ENCODE peak calls at places on chromosomes 7 and 10, in eight cellular contexts. One of them, this sample, is unnamed.

GRCh38 chr10:71912431-71912830 is 51.8 kb upstream of the CHST3 start:
- DNase-seq in left lung: no peak
- DNase-seq in transverse colon: no peak
- DNase-seq in stomach: no peak
- DNase-seq in ovary: no peak
- DNase-seq in pancreas: no peak
- DNase-seq in PC-3: peak; percentile 13
- DNase-seq in left ventricle myocardium inferior: no peak
- DNase-seq in this sample: no peak

GRCh38 chr10:48582970-48583369 is 21.9 kb downstream of the ARHGAP22 start:
- DNase-seq in left lung: no peak
- DNase-seq in transverse colon: no peak
- DNase-seq in stomach: no peak
- DNase-seq in ovary: no peak
- DNase-seq in pancreas: no peak
- DNase-seq in PC-3: no peak
- DNase-seq in left ventricle myocardium inferior: no peak
- DNase-seq in this sample: no peak

GRCh38 chr7:19982841-19983835 is 209.7 kb upstream of the TMEM196 start:
- DNase-seq in left lung: no peak
- DNase-seq in transverse colon: peak; percentile 46
- DNase-seq in stomach: no peak
- DNase-seq in ovary: peak; percentile 42
- DNase-seq in pancreas: no peak
- DNase-seq in PC-3: peak; percentile 69
- DNase-seq in left ventricle myocardium inferior: no peak
- DNase-seq in this sample: peak; percentile 52

GRCh38 chr10:30818010-30818660 is 188.6 kb upstream of the LYZL2 start:
- DNase-seq in left lung: peak; percentile 60
- DNase-seq in transverse colon: no peak
- DNase-seq in stomach: peak; percentile 39
- DNase-seq in ovary: peak; percentile 58
- DNase-seq in pancreas: no peak
- DNase-seq in PC-3: peak; percentile 12
- DNase-seq in left ventricle myocardium inferior: peak; percentile 71
- DNase-seq in this sample: no peak

GRCh38 chr7:88806280-88807037 is 10.9 kb upstream of the TEX47 start:
- DNase-seq in left lung: no peak
- DNase-seq in transverse colon: no peak
- DNase-seq in stomach: no peak
- DNase-seq in ovary: no peak
- DNase-seq in pancreas: no peak
- DNase-seq in PC-3: no peak
- DNase-seq in left ventricle myocardium inferior: no peak
- DNase-seq in this sample: no peak

GRCh38 chr10:72086466-72087391 is 1.6 kb downstream of the SPOCK2 start:
- DNase-seq in left lung: peak; percentile 55
- DNase-seq in transverse colon: peak; percentile 65
- DNase-seq in stomach: no peak
- DNase-seq in ovary: no peak
- DNase-seq in pancreas: no peak
- DNase-seq in PC-3: no peak
- DNase-seq in left ventricle myocardium inferior: peak; percentile 50
- DNase-seq in this sample: no peak

GRCh38 chr7:82840061-82840460 is 322.6 kb downstream of the PCLO start:
- DNase-seq in left lung: no peak
- DNase-seq in transverse colon: no peak
- DNase-seq in stomach: no peak
- DNase-seq in ovary: no peak
- DNase-seq in pancreas: no peak
- DNase-seq in PC-3: no peak
- DNase-seq in left ventricle myocardium inferior: no peak
- DNase-seq in this sample: no peak

GRCh38 chr10:100109670-100110069 is 28.0 kb upstream of the CPN1 start:
- DNase-seq in left lung: no peak
- DNase-seq in transverse colon: no peak
- DNase-seq in stomach: no peak
- DNase-seq in ovary: no peak
- DNase-seq in pancreas: no peak
- DNase-seq in PC-3: no peak
- DNase-seq in left ventricle myocardium inferior: no peak
- DNase-seq in this sample: peak; percentile 26

GRCh38 chr10:11134411-11134810 is 116.7 kb downstream of the CELF2 start:
- DNase-seq in left lung: no peak
- DNase-seq in transverse colon: no peak
- DNase-seq in stomach: no peak
- DNase-seq in ovary: no peak
- DNase-seq in pancreas: no peak
- DNase-seq in PC-3: no peak
- DNase-seq in left ventricle myocardium inferior: no peak
- DNase-seq in this sample: no peak

GRCh38 chr10:86758231-86759072 is 2.0 kb downstream of the BMPR1A start:
- DNase-seq in left lung: no peak
- DNase-seq in transverse colon: no peak
- DNase-seq in stomach: no peak
- DNase-seq in ovary: no peak
- DNase-seq in pancreas: no peak
- DNase-seq in PC-3: peak; percentile 7
- DNase-seq in left ventricle myocardium inferior: no peak
- DNase-seq in this sample: no peak

DNA sequence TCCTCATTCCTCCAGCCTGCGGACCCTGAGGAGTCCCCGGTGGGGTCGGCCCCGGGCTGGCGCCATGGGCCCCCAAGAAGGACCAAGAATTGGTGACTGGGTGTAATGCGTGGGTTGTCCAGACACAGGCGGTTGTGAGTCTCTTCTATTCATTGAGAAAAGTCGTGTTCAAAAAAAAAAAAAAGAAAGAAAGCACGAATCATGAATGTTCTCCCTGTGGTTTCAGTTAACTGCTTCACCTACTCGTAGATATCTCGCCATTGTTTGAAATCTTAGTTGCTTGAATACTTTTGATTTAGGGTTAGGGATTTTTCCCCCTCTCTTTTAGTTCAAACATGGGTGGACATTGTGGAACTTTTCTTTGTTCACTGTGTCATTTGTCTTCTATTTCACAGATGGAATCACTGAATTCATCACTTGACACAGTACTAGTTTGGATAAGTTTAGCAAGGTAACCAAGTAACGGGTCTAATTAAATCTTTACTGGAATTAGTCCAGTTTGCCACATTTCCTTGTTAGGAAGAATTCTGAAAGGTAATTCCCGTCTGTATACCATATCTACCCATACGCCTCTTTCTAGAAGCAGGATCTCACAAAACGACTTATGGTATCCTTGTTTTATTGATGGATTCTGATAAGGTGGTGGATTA is 775 bp downstream of the STARD3NL start:
- DNase-seq in left lung: no peak
- DNase-seq in transverse colon: no peak
- DNase-seq in stomach: no peak
- DNase-seq in ovary: no peak
- DNase-seq in pancreas: no peak
- DNase-seq in PC-3: no peak
- DNase-seq in left ventricle myocardium inferior: no peak
- DNase-seq in this sample: peak; percentile 49
- TF ChIP-seq CTCF in left lung: no peak
- TF ChIP-seq CTCF in transverse colon: no peak
- TF ChIP-seq CTCF in stomach: no peak
- TF ChIP-seq CTCF in ovary: no peak
- TF ChIP-seq CTCF in pancreas: no peak
- TF ChIP-seq CTCF in PC-3: no peak
- TF ChIP-seq CTCF in left ventricle myocardium inferior: no peak
- TF ChIP-seq CTCF in this sample: peak; percentile 4

DNA sequence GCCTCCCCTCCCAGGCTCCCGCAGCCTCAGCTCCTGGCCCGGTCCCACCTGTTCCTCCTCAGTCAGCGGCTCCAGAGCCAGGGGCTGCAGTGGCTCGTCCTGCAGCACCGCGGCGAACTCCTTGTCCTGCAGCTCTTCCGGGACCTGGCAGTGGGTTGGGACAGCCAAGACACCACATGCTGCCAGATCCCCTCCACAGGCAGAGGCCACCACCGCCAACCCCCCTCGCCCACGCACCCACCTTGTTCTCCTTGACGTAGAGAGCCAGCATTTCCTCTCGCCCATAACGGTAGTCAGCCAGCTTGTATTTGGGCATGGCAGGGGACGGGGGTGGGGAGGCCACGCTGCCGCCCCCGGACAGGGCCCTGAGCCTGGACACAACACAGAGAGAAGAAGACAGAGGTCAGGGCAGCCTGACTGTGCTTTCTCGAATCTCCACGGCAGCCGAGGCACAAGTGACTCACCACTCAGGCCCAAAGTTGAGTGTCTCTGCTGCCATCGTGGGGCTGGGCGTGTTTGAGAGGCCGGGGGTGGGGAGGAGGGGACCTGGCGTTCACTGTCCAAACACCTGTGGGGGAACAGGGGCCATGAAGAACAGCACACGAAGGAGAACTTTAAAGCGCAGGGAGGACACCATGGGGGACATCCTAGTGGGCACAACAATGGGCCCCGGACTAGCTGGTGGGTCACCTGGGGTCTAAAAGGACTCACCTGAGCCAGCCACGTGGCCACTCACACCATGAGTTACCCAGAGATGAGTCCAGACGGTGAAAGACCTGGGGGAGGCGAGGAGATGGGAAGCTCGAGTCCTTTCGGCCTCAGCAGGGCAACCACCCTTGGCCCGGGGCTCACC is 6.1 kb downstream of the GIGYF1 start:
- DNase-seq in left lung: no peak
- DNase-seq in transverse colon: no peak
- DNase-seq in stomach: no peak
- DNase-seq in ovary: no peak
- DNase-seq in pancreas: no peak
- DNase-seq in PC-3: no peak
- DNase-seq in left ventricle myocardium inferior: no peak
- DNase-seq in this sample: no peak
- H3K4me1 ChIP-seq in left lung: peaks cover 19% of the 10 kb centered on the region
- H3K4me1 ChIP-seq in transverse colon: peaks cover 23% of the 10 kb centered on the region
- H3K4me1 ChIP-seq in stomach: peaks cover 32% of the 10 kb centered on the region
- H3K4me1 ChIP-seq in ovary: peaks cover 15% of the 10 kb centered on the region
- H3K4me1 ChIP-seq in pancreas: peaks cover 10% of the 10 kb centered on the region
- H3K4me1 ChIP-seq in PC-3: peaks cover 12% of the 10 kb centered on the region
- H3K4me1 ChIP-seq in left ventricle myocardium inferior: peaks cover 54% of the 10 kb centered on the region
- H3K4me1 ChIP-seq in this sample: peaks cover 12% of the 10 kb centered on the region

GRCh38 chr7:129746857-129747529 is 135.5 kb downstream of the NRF1 start:
- DNase-seq in left lung: no peak
- DNase-seq in transverse colon: no peak
- DNase-seq in stomach: no peak
- DNase-seq in ovary: no peak
- DNase-seq in pancreas: no peak
- DNase-seq in PC-3: no peak
- DNase-seq in left ventricle myocardium inferior: no peak
- DNase-seq in this sample: no peak

GRCh38 chr7:129752760-129753159 is 141.2 kb downstream of the NRF1 start:
- DNase-seq in left lung: no peak
- DNase-seq in transverse colon: no peak
- DNase-seq in stomach: no peak
- DNase-seq in ovary: no peak
- DNase-seq in pancreas: no peak
- DNase-seq in PC-3: no peak
- DNase-seq in left ventricle myocardium inferior: no peak
- DNase-seq in this sample: no peak

GRCh38 chr7:129751916-129752315 is 140.4 kb downstream of the NRF1 start:
- DNase-seq in left lung: no peak
- DNase-seq in transverse colon: no peak
- DNase-seq in stomach: no peak
- DNase-seq in ovary: no peak
- DNase-seq in pancreas: no peak
- DNase-seq in PC-3: no peak
- DNase-seq in left ventricle myocardium inferior: no peak
- DNase-seq in this sample: peak; percentile 18

GRCh38 chr7:129750091-129750870 is 138.8 kb downstream of the NRF1 start:
- DNase-seq in left lung: no peak
- DNase-seq in transverse colon: no peak
- DNase-seq in stomach: no peak
- DNase-seq in ovary: no peak
- DNase-seq in pancreas: no peak
- DNase-seq in PC-3: no peak
- DNase-seq in left ventricle myocardium inferior: no peak
- DNase-seq in this sample: no peak

GRCh38 chr7:129748710-129749109 is 137.2 kb downstream of the NRF1 start:
- DNase-seq in left lung: no peak
- DNase-seq in transverse colon: no peak
- DNase-seq in stomach: no peak
- DNase-seq in ovary: no peak
- DNase-seq in pancreas: no peak
- DNase-seq in PC-3: no peak
- DNase-seq in left ventricle myocardium inferior: no peak
- DNase-seq in this sample: no peak
- H3K27me3 ChIP-seq in left lung: no peaks in the 10 kb centered on the region
- H3K27me3 ChIP-seq in transverse colon: no peaks in the 10 kb centered on the region
- H3K27me3 ChIP-seq in stomach: no peaks in the 10 kb centered on the region
- H3K27me3 ChIP-seq in ovary: no peaks in the 10 kb centered on the region
- H3K27me3 ChIP-seq in pancreas: no peaks in the 10 kb centered on the region
- H3K27me3 ChIP-seq in PC-3: no peaks in the 10 kb centered on the region
- H3K27me3 ChIP-seq in left ventricle myocardium inferior: no peaks in the 10 kb centered on the region
- H3K27me3 ChIP-seq in this sample: no peaks in the 10 kb centered on the region

GRCh38 chr7:43212921-43213320 is 100.5 kb downstream of the HECW1 start:
- DNase-seq in left lung: no peak
- DNase-seq in transverse colon: no peak
- DNase-seq in stomach: no peak
- DNase-seq in ovary: no peak
- DNase-seq in pancreas: no peak
- DNase-seq in PC-3: no peak
- DNase-seq in left ventricle myocardium inferior: no peak
- DNase-seq in this sample: no peak

GRCh38 chr7:43211693-43212092 is 99.2 kb downstream of the HECW1 start:
- DNase-seq in left lung: no peak
- DNase-seq in transverse colon: no peak
- DNase-seq in stomach: no peak
- DNase-seq in ovary: no peak
- DNase-seq in pancreas: no peak
- DNase-seq in PC-3: no peak
- DNase-seq in left ventricle myocardium inferior: no peak
- DNase-seq in this sample: no peak

GRCh38 chr7:43215061-43215460 is 102.6 kb downstream of the HECW1 start:
- DNase-seq in left lung: no peak
- DNase-seq in transverse colon: no peak
- DNase-seq in stomach: no peak
- DNase-seq in ovary: no peak
- DNase-seq in pancreas: no peak
- DNase-seq in PC-3: no peak
- DNase-seq in left ventricle myocardium inferior: no peak
- DNase-seq in this sample: no peak

GRCh38 chr7:43208189-43208588 is 95.7 kb downstream of the HECW1 start:
- DNase-seq in left lung: no peak
- DNase-seq in transverse colon: no peak
- DNase-seq in stomach: no peak
- DNase-seq in ovary: no peak
- DNase-seq in pancreas: no peak
- DNase-seq in PC-3: no peak
- DNase-seq in left ventricle myocardium inferior: no peak
- DNase-seq in this sample: no peak

DNA sequence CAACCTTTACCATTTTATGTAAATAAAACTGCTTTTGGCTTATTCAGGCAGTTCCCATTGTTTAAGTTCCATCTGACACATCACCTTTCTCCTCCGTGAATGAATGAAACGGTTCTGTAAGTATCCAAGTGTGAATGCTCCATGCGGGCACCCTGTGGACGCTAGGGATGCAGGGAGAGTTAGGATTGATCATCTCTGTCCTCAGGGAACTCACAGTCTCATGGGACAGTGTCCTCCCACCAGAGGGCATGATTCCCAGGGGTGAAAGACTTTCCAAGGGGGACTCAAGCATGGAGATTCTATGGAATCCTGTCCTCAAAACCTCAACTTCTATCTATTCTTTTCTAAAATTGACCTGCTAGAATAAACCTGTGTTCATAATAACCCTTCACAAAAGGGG is 98.8 kb downstream of the HECW1 start:
- DNase-seq in left lung: no peak
- DNase-seq in transverse colon: no peak
- DNase-seq in stomach: no peak
- DNase-seq in ovary: no peak
- DNase-seq in pancreas: no peak
- DNase-seq in PC-3: peak; percentile 14
- DNase-seq in left ventricle myocardium inferior: no peak
- DNase-seq in this sample: no peak
- TF ChIP-seq CTCF in left lung: no peak
- TF ChIP-seq CTCF in transverse colon: no peak
- TF ChIP-seq CTCF in stomach: no peak
- TF ChIP-seq CTCF in ovary: no peak
- TF ChIP-seq CTCF in pancreas: no peak
- TF ChIP-seq CTCF in PC-3: peak; percentile 48
- TF ChIP-seq CTCF in left ventricle myocardium inferior: no peak
- TF ChIP-seq CTCF in this sample: peak; percentile 40